ENCODE peak calls at places on chromosomes 11 and 22, in five cellular contexts. E is mesendoderm, T is H9, S is IMR-90, Z is mesenchymal stem cell. A is an unnamed sample.
A peak's percentile ranks its signal among the peaks of the same experiment; 100 is the strongest.

GRCh38 chr11:118180300-118180703 is 3.9 kb upstream of the SCN2B start:
- DNase-seq in E (peak; percentile 87), T (peak; percentile 81), S (no peak), Z (no peak), A (peak; percentile 60)

GRCh38 chr11:71300187-71300586 is 47.8 kb upstream of the SHANK2 start:
- DNase-seq in E (no peak), T (no peak), S (no peak), Z (peak; percentile 30), A (no peak)

GRCh38 chr11:116282481-116282880 is 490.3 kb downstream of the BUD13 start:
- DNase-seq in E (no peak), T (no peak), S (no peak), Z (no peak), A (no peak)

GRCh38 chr22:22692707-22693530 is 48.5 kb downstream of the GGTLC2 start:
- DNase-seq in E (peak; percentile 68), T (peak; percentile 68), S (peak; percentile 57), Z (no peak), A (peak; percentile 33)

GRCh38 chr11:29781268-29781667 is 235.6 kb downstream of the KCNA4 start:
- DNase-seq in E (no peak), T (no peak), S (no peak), Z (no peak), A (no peak)

GRCh38 chr11:103927535-103927934 is 108.9 kb upstream of the DDI1 start:
- DNase-seq in E (peak; percentile 34), T (no peak), S (peak; percentile 58), Z (no peak), A (no peak)

GRCh38 chr22:46686221-46686872 is 51.7 kb downstream of the CERK start:
- DNase-seq in E (no peak), T (no peak), S (no peak), Z (no peak), A (no peak)

GRCh38 chr22:42417645-42418303 is 14.4 kb downstream of the NFAM1 start:
- DNase-seq in E (no peak), T (no peak), S (no peak), Z (no peak), A (no peak)

GRCh38 chr11:15148181-15148580 is 33.5 kb downstream of the INSC start:
- DNase-seq in E (no peak), T (no peak), S (peak; percentile 56), Z (no peak), A (no peak)

GRCh38 chr22:48802576-48802975 is 1025.1 kb downstream of the BRD1 start:
- DNase-seq in E (no peak), T (no peak), S (no peak), Z (no peak), A (no peak)

GRCh38 chr11:130163346-130164220 is 4.0 kb downstream of the ST14 start:
- DNase-seq in E (peak; percentile 47), T (no peak), S (no peak), Z (no peak), A (no peak)

GRCh38 chr22:17629646-17630045 is 1.1 kb upstream of the ATP6V1E1 start:
- DNase-seq in E (no peak), T (no peak), S (no peak), Z (no peak), A (no peak)

DNA sequence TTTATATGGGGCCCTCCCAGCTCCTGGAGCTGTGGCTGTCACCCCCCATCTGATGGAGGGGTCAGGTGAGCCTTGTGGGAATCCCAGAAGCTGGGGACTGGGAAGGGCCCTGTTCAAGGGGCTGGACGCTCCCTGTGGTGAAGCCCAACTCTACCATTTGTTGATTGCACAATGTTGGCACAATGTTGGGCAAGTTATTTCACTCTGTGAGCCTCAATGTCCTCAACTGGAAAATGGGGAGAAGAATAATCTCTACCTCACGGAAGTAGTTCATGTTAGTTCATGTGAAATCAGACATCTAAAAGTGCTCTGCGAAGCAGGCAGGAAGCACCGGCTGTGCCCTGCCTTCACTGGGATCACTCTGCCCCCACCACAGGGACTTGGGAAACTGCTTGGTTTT is 817 bp upstream of the PRR5 start:
- DNase-seq in E (no peak), T (no peak), S (no peak), Z (no peak), A (no peak)
- H3K9ac ChIP-seq in E (no peak overlapping the region), T (no peak overlapping the region), S (no peak overlapping the region), Z (peak overlapping the region; percentile 16), A (no peak overlapping the region)

DNA sequence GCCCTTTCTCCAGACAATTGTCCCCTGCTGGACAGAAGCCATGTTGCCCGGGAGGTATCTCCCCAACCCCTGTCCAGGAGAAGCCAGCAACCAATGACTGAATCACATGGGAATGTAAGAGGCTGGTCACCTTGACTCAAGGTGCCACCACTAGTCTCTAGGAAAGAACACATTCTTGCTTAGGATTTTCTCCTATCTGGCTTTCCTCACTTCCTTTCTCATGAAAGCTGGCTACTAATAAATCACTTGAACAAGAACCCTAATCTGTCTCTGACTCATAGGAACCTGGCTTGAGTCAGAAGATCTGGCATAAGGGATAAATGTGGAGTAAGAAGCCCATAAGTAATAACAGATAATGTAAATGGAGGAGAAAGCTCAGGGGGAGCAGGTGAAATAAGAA is 101.4 kb upstream of the C11orf87 start:
- DNase-seq in E (peak; percentile 43), T (no peak), S (peak; percentile 34), Z (peak; percentile 78), A (no peak)
- H2BK5ac ChIP-seq in E (no peak overlapping the region), T (no peak overlapping the region), S (no peak overlapping the region), Z (no peak overlapping the region), A (no peak overlapping the region)

GRCh38 chr11:10310301-10310841 is 5.5 kb downstream of the ADM start:
- DNase-seq in E (peak; percentile 67), T (no peak), S (peak; percentile 68), Z (peak; percentile 68), A (no peak)

GRCh38 chr11:10308208-10308954 is 3.5 kb downstream of the ADM start:
- DNase-seq in E (peak; percentile 48), T (no peak), S (peak; percentile 34), Z (peak; percentile 39), A (no peak)

GRCh38 chr11:10311802-10312201 is 6.9 kb downstream of the ADM start:
- DNase-seq in E (no peak), T (no peak), S (no peak), Z (no peak), A (no peak)

GRCh38 chr11:10307411-10308207 is 2.7 kb downstream of the ADM start:
- DNase-seq in E (peak; percentile 92), T (peak; percentile 86), S (peak; percentile 94), Z (peak; percentile 93), A (peak; percentile 79)

GRCh38 chr11:10309163-10310093 is 4.6 kb downstream of the ADM start:
- DNase-seq in E (peak; percentile 97), T (peak; percentile 44), S (peak; percentile 92), Z (peak; percentile 87), A (no peak)
- H3K9ac ChIP-seq in E (peak overlapping the region; percentile 28), T (no peak overlapping the region), S (peak overlapping the region; percentile 2), Z (peak overlapping the region; percentile 100), A (no peak overlapping the region)

GRCh38 chr22:36369004-36369921 is 18.5 kb downstream of the MYH9 start:
- DNase-seq in E (peak; percentile 41), T (no peak), S (peak; percentile 21), Z (peak; percentile 56), A (no peak)

GRCh38 chr22:36366291-36366708 is 21.5 kb downstream of the MYH9 start:
- DNase-seq in E (peak; percentile 79), T (no peak), S (peak; percentile 68), Z (peak; percentile 74), A (no peak)

GRCh38 chr22:36368359-36368983 is 19.3 kb downstream of the MYH9 start:
- DNase-seq in E (peak; percentile 99), T (peak; percentile 92), S (peak; percentile 78), Z (peak; percentile 73), A (peak; percentile 83)

GRCh38 chr22:36367066-36367465 is 20.7 kb downstream of the MYH9 start:
- DNase-seq in E (no peak), T (no peak), S (no peak), Z (no peak), A (no peak)

GRCh38 chr22:36367479-36367878 is 20.3 kb downstream of the MYH9 start:
- DNase-seq in E (no peak), T (no peak), S (no peak), Z (no peak), A (no peak)
- H2BK5ac ChIP-seq in E (no peak overlapping the region), T (no peak overlapping the region), S (peak overlapping the region; percentile 84), Z (no peak overlapping the region), A (peak overlapping the region; percentile 20)

DNA sequence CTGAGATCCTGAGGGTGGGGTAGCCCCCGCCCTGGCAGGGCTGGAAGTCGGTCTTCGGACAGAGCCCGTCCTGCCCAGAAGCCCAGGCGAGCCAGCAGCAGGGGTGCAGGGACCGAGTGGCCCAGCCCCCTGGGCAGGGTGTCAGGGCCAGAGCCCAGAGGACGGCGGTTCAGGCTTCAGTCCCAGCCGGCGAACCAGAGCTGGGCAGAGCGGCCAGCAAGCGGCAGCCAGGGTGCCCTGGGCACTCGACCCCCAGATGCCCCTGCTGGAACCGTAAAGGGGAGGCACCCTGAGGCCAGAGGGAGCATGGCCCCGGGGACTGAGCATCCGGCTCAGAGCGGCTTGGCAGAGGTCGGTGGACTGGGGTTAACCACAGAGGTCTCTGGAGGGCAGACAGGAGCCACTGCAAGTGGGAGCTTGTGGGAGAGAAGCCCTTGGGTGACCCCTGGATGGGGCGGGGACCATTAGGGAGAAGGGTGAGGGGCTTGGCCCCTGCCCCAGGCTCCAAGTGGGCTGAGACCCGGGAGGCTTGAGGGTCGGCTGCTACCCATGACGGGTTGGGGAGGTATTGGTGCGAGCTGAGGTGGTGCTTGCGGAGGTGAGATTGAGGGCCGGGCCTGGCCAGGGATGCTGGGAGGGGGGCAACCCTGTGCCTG is 15.9 kb downstream of the LSP1 start:
- DNase-seq in E (no peak), T (no peak), S (no peak), Z (no peak), A (no peak)
- H3K9ac ChIP-seq in E (no peak overlapping the region), T (no peak overlapping the region), S (no peak overlapping the region), Z (peak overlapping the region; percentile 88), A (no peak overlapping the region)

GRCh38 chr22:39475337-39475736 is 18.5 kb downstream of the MGAT3 start:
- DNase-seq in E (no peak), T (no peak), S (no peak), Z (no peak), A (no peak)

GRCh38 chr22:39475902-39476301 is 19.1 kb downstream of the MGAT3 start:
- DNase-seq in E (no peak), T (no peak), S (no peak), Z (no peak), A (no peak)

GRCh38 chr22:39472570-39473556 is 16.1 kb downstream of the MGAT3 start:
- DNase-seq in E (peak; percentile 73), T (peak; percentile 57), S (no peak), Z (no peak), A (no peak)

GRCh38 chr22:39473856-39474255 is 17.0 kb downstream of the MGAT3 start:
- DNase-seq in E (no peak), T (no peak), S (no peak), Z (no peak), A (no peak)

DNA sequence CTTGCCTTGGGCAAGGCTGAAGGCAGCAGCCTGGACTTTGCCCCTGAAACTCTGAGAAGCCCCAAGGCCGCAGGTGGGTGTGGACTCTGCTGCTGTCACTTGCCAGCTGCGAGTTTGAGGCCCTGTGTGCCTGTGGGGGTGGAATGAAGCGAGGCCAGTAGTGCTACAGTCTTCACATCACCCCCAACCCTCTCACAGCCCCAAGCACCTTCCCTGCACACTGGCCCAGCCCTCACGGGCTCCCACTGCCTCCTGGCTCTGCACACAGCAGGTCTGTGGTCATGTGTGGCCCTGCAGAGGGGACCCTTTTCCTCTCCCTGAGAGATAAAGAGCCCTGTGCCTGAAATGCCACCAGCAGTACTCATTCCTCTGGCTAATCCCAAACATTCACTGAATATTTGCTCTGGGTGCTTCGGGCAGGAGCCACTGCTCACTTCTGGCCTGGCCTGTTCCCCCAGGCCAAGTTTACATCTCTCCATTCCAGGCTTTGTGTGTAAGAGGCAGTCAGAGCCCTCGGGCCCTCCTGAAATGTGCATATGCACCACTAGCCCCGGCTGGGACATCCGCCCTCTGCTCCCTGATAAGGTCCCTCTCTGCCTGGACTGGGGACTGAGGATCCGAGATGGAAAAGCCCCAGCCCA is 17.7 kb downstream of the MGAT3 start:
- DNase-seq in E (peak; percentile 98), T (peak; percentile 86), S (peak; percentile 18), Z (peak; percentile 40), A (no peak)
- H2BK5ac ChIP-seq in E (peak overlapping the region; percentile 71), T (no peak overlapping the region), S (peak overlapping the region; percentile 68), Z (no peak overlapping the region), A (no peak overlapping the region)

GRCh38 chr11:134761926-134762247 is 349.8 kb upstream of the B3GAT1 start:
- DNase-seq in E (no peak), T (no peak), S (no peak), Z (no peak), A (no peak)
- H3K9ac ChIP-seq in E (no peak overlapping the region), T (no peak overlapping the region), S (no peak overlapping the region), Z (no peak overlapping the region), A (no peak overlapping the region)

A was measured in neuronal stem cell.